ENCODE peak calls at places on chromosomes 1 and 21, in eight cellular contexts. K is stimulated activated CD4-positive, alpha-beta T cell treated with anti-CD3 and anti-CD28 coated beads, Interleukin-1b, Interleukin-23, amount 100 ng/mL, for 1 hour; T is stimulated activated CD8-positive, alpha-beta memory T cell treated with anti-CD3 and anti-CD28 coated beads, Interleukin-4, amount 100 ng/mL, for 4 hours; D is nephron progenitor cell; E is AG04450; J is NCI-H2171 treated with DMSO at 0.1 percent for 48 hours; Z is EH; R is endodermal cell. H is an unnamed sample.

GRCh38 chr1:27773732-27774445 is 870 bp downstream of the STX12 start:
- DNase-seq in K (no peak), T (no peak), D (no peak), E (no peak), J (no peak), Z (peak), R (no peak), H (no peak)

GRCh38 chr1:180542113-180542512 is 16.7 kb upstream of the OVAAL start:
- DNase-seq in K (no peak), T (no peak), D (peak), E (no peak), J (no peak), Z (peak), R (peak), H (no peak)

GRCh38 chr1:76154213-76154956 is 79.8 kb downstream of the ST6GALNAC3 start:
- DNase-seq in K (peak), T (peak), D (peak), E (peak), J (peak), Z (peak), R (peak), H (peak)

GRCh38 chr1:229940689-229941088 is 126.3 kb upstream of the GALNT2 start:
- DNase-seq in K (no peak), T (no peak), D (no peak), E (no peak), J (no peak), Z (peak), R (no peak), H (no peak)

GRCh38 chr1:202861420-202862121 is 27.4 kb downstream of the RABIF start:
- DNase-seq in K (no peak), T (no peak), D (peak), E (peak), J (peak), Z (peak), R (peak), H (peak)

GRCh38 chr1:161706483-161707347 is at the start of gene FCRLA:
- DNase-seq in K (no peak), T (no peak), D (no peak), E (peak), J (peak), Z (peak), R (no peak), H (no peak)

GRCh38 chr1:201739492-201740085 is 89.4 kb upstream of the IPO9 start:
- DNase-seq in K (peak), T (peak), D (peak), E (no peak), J (peak), Z (peak), R (peak), H (no peak)

GRCh38 chr1:15895233-15895632 is 47.7 kb downstream of the SPEN start:
- DNase-seq in K (no peak), T (no peak), D (no peak), E (no peak), J (no peak), Z (no peak), R (no peak), H (no peak)

GRCh38 chr1:160637065-160637464 is 9.8 kb downstream of the SLAMF1 start:
- DNase-seq in K (no peak), T (no peak), D (no peak), E (no peak), J (no peak), Z (no peak), R (no peak), H (no peak)

GRCh38 chr21:25578070-25578961 is 29.0 kb downstream of the MRPL39 start:
- DNase-seq in K (no peak), T (no peak), D (no peak), E (peak), J (no peak), Z (peak), R (no peak), H (no peak)

GRCh38 chr1:8590696-8591351 is 226.6 kb downstream of the RERE start:
- DNase-seq in K (no peak), T (no peak), D (no peak), E (no peak), J (no peak), Z (no peak), R (no peak), H (no peak)

GRCh38 chr1:180309338-180309737 is 79.3 kb downstream of the LHX4 start:
- DNase-seq in K (no peak), T (no peak), D (no peak), E (no peak), J (no peak), Z (peak), R (no peak), H (no peak)

GRCh38 chr1:231020816-231021215 is 19.2 kb downstream of the FAM89A start:
- DNase-seq in K (no peak), T (no peak), D (no peak), E (no peak), J (no peak), Z (peak), R (peak), H (no peak)

GRCh38 chr21:45120975-45121374 is 46.6 kb downstream of the ADARB1 start:
- DNase-seq in K (no peak), T (no peak), D (no peak), E (no peak), J (no peak), Z (peak), R (no peak), H (no peak)

GRCh38 chr1:2203671-2204383 is 9.3 kb upstream of the FAAP20 start:
- DNase-seq in K (no peak), T (no peak), D (no peak), E (no peak), J (no peak), Z (no peak), R (no peak), H (no peak)

GRCh38 chr1:185477638-185478216 is 160.7 kb upstream of the IVNS1ABP start:
- DNase-seq in K (no peak), T (no peak), D (no peak), E (no peak), J (no peak), Z (no peak), R (no peak), H (no peak)

GRCh38 chr1:21816602-21817302 is 4.7 kb downstream of the LDLRAD2 start:
- DNase-seq in K (no peak), T (no peak), D (no peak), E (peak), J (no peak), Z (peak), R (peak), H (no peak)

H was measured in NCI-H1694 treated with DMSO at 0.1 percent for 48 hours.